ENCODE peak calls at places on chromosomes 1 and 21, in four cellular contexts. F is A549, B is HepG2, X is K562. K is an unnamed sample.

GRCh38 chr1:170662561-170662971 is 1.4 kb upstream of the PRRX1 start:
- DNase-seq in F (no peak), B (no peak), X (no peak), K (no peak)

GRCh38 chr1:51642739-51643142 is 25.8 kb downstream of the OSBPL9 start:
- DNase-seq in F (no peak), B (no peak), X (no peak), K (no peak)

GRCh38 chr1:29706936-29707335 is 470.6 kb downstream of the PTPRU start:
- DNase-seq in F (peak), B (no peak), X (peak), K (peak)

GRCh38 chr1:160669276-160669675 is 22.4 kb upstream of the SLAMF1 start:
- DNase-seq in F (no peak), B (no peak), X (no peak), K (no peak)

GRCh38 chr1:232011961-232012360 is 385.4 kb downstream of the DISC1 start:
- DNase-seq in F (no peak), B (no peak), X (no peak), K (no peak)

GRCh38 chr21:42766756-42767560 is 112.4 kb downstream of the WDR4 start:
- DNase-seq in F (no peak), B (no peak), X (no peak), K (no peak)

GRCh38 chr1:36871146-36871971 is 163.0 kb downstream of the GRIK3 start:
- DNase-seq in F (no peak), B (no peak), X (no peak), K (no peak)

GRCh38 chr1:205454903-205455335 is 926 bp downstream of the BLACAT1 start:
- DNase-seq in F (no peak), B (no peak), X (no peak), K (peak)

GRCh38 chr1:179824265-179824664 is 53.3 kb downstream of the TOR1AIP2 start:
- DNase-seq in F (no peak), B (no peak), X (no peak), K (no peak)

GRCh38 chr1:55519937-55520683 is 304.9 kb upstream of the USP24 start:
- DNase-seq in F (no peak), B (no peak), X (no peak), K (no peak)

GRCh38 chr21:29673096-29673610 is 266.6 kb downstream of the GRIK1 start:
- DNase-seq in F (no peak), B (no peak), X (no peak), K (no peak)

GRCh38 chr1:62401034-62401433 is 35.8 kb upstream of the USP1 start:
- DNase-seq in F (no peak), B (no peak), X (no peak), K (no peak)

GRCh38 chr1:102776074-102776473 is 332.2 kb downstream of the COL11A1 start:
- DNase-seq in F (no peak), B (no peak), X (no peak), K (peak)

GRCh38 chr1:174160603-174161002 is 1.3 kb downstream of the RABGAP1L start:
- DNase-seq in F (no peak), B (no peak), X (no peak), K (no peak)

GRCh38 chr21:34890724-34891609 is 158.1 kb downstream of the RUNX1 start:
- DNase-seq in F (no peak), B (no peak), X (no peak), K (peak)

GRCh38 chr1:189206617-189207016 is 1271.0 kb downstream of the BRINP3 start:
- DNase-seq in F (no peak), B (no peak), X (no peak), K (no peak)

GRCh38 chr1:43464840-43465693 is 11.3 kb upstream of the HYI start:
- DNase-seq in F (no peak), B (peak), X (no peak), K (no peak)

GRCh38 chr21:45383615-45384201 is 21.3 kb upstream of the COL18A1 start:
- DNase-seq in F (no peak), B (no peak), X (no peak), K (peak)

GRCh38 chr1:245690153-245690552 is 535.4 kb downstream of the KIF26B start:
- DNase-seq in F (no peak), B (no peak), X (no peak), K (no peak)

DNA sequence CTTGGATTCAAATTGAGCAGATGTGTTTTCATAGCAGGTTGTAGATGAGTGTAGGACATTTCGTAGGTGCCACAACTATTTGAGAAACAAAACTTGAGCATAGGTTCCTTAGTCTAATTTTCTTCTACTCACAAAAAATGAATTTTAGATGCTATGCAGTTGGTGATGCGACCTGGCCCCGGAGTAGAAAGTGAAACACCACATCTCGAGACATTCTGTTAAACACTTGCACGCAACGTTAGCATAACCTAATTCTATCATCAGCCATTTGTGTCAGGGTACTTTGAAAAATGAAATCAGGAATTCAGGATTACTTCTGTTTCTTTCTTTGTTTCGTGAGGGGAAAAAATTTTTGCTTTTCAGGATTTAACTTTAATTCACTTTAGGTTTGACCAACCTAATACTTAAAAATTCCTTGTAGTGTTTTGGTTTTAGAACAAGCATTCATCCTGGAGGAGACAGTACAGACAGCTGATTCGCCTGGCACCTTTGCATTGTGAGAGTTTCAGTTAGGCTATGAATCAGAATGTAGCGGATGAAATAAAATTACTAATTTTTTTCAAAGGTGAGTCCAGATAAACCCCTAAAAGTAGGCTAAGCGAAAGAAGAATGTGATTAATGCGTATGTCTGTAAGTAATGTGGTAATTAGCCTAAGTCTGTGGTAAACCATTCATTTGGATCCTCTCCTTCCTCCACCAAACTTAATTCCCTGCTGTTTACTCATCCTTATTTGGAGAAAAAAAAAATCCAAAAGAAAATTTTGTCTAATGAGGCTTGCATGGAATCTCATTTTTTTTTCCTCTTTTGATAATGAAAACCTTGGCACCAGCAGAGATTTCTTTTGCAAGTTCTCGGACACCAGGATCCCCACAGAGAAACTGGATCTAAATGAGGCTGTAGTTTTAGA is 44.9 kb downstream of the MAP3K21 start:
- DNase-seq in F (no peak), B (no peak), X (no peak), K (no peak)
- TF ChIP-seq NR3C1 in F (no peak), B (no peak), X (no peak), K (no peak)

DNA sequence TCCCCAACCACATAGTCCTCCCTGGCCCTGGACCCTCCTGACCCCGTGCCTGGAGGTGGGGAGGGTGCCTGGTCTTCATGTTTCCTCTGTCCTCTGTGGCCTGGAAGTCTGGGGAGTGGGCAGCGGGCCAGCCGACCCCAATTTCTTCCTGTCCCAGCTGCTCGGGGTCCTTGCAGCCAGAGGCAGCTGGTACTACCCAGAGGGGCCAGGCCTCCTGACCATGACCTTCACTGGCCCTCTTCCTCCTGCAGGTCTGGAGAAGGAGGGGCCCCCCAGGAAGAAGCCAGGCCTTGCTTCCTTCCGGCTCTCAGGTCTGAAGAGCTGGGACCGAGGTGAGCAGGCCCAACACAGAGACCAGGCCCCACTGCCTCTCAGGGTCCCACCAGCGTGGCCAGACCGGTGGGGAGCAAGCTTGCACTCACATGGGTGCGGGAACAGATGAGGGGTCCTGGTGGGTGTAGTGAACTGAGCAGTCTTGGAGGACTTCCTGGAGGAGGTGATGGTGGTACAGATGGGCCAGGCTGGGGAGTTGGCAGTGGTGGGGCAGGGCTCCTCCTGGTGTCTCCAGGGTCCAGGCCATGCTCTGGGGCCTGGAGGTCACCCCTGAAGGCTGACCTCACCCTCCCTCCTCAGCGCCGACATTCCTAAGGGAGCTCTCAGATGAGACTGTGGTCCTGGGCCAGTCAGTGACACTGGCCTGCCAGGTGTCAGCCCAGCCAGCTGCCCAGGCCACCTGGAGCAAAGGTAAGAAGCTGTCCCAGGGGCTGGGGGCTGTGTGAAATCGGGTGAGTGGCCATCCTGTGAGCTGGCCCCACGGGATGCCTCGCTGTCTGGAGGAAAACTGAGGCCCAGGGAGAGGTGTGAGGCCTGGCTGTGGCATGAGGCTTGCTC is 32.7 kb downstream of the TRIM11 start:
- DNase-seq in F (no peak), B (no peak), X (no peak), K (no peak)
- TF ChIP-seq NR3C1 in F (no peak), B (no peak), X (no peak), K (no peak)

GRCh38 chr1:64925594-64925993 is 40.8 kb downstream of the JAK1 start:
- DNase-seq in F (no peak), B (no peak), X (no peak), K (no peak)

GRCh38 chr1:64923294-64923718 is 43.0 kb downstream of the JAK1 start:
- DNase-seq in F (no peak), B (no peak), X (no peak), K (no peak)

GRCh38 chr1:64921761-64922160 is 44.6 kb downstream of the JAK1 start:
- DNase-seq in F (no peak), B (peak), X (no peak), K (no peak)

GRCh38 chr1:64920936-64921589 is 45.3 kb downstream of the JAK1 start:
- DNase-seq in F (no peak), B (no peak), X (no peak), K (no peak)

GRCh38 chr1:64922336-64922735 is 44.0 kb downstream of the JAK1 start:
- DNase-seq in F (no peak), B (no peak), X (no peak), K (no peak)
- TF ChIP-seq NR3C1 in F (no peak), B (no peak), X (no peak), K (no peak)

DNA sequence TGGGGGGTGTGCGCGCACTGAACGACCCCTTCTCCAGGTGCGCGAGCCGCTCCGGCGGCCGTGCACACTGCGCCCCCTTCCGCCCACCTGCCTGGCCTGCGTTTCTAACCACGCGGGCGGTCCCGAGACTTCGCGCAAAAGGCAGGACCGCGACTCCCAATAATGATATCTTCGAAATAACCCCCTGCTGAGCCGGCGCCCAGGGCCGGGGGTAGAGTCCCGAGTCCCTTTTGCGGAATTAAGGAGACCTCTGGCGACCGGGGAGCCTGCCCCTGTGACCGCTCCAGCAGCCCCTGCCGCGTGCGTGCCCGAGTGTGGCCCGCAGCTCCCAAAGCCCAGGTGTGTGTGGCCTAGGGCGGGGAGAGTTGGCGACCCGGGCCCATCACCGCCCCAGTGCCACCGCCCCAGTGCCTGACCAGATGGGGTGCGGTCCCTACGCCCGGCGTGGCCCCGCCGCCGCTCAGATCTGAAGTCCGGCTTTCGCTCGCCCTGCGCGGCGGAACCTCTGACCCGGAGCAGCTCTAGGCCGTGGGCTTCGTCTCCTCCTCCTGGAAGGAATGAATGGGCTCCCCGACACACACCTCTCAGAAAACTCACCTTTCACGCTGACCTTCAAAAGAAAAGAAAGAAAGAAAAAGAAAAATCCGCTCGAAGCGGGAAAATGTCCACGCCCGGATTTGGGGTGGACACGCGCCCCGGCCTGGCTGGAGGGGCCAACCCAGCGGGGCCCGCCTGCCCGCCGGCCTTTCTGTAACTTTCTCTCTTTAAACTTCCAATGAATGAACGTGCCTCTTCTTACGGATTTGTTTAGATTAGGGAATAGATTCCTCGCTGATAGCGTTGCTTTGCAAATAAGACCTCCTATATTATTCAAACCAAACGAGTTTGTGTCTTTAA is 5.5 kb upstream of the SIM2 start:
- DNase-seq in F (no peak), B (no peak), X (no peak), K (peak)
- TF ChIP-seq NR3C1 in F (no peak), B (no peak), X (no peak), K (no peak)

GRCh38 chr1:119160851-119161250 is 20.4 kb upstream of the WARS2 start:
- DNase-seq in F (no peak), B (no peak), X (peak), K (no peak)

GRCh38 chr1:119163396-119163795 is 22.9 kb upstream of the WARS2 start:
- DNase-seq in F (no peak), B (no peak), X (no peak), K (no peak)

GRCh38 chr1:119159963-119160362 is 19.5 kb upstream of the WARS2 start:
- DNase-seq in F (no peak), B (no peak), X (peak), K (no peak)

GRCh38 chr1:119160435-119160834 is 20.0 kb upstream of the WARS2 start:
- DNase-seq in F (no peak), B (no peak), X (peak), K (no peak)

DNA sequence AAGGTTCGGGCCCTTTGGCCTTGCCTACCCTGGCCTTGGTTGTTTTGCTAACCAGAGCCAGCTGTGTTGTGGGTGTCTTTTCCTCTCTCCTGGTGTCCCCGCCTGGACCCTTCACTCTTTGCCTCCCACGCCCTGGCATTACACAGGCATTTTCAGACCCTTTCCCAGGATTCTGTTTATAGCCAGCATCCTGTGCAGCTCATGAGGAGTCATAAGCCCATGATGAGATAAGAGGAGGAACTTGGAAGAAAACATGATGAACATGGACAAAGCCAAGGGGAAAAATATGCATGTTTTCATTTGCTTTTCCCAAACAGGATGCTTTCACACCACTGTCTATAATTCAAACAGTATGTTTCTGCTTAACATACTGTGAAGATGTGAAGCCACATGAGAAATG is 18.6 kb upstream of the WARS2 start:
- DNase-seq in F (no peak), B (no peak), X (no peak), K (no peak)
- TF ChIP-seq NR3C1 in F (no peak), B (no peak), X (no peak), K (no peak)

GRCh38 chr1:7425229-7425628 is 345.9 kb upstream of the VAMP3 start:
- DNase-seq in F (no peak), B (no peak), X (no peak), K (no peak)

GRCh38 chr1:7424352-7424890 is 346.7 kb upstream of the VAMP3 start:
- DNase-seq in F (no peak), B (no peak), X (no peak), K (no peak)

GRCh38 chr1:7427901-7428300 is 343.2 kb upstream of the VAMP3 start:
- DNase-seq in F (no peak), B (no peak), X (no peak), K (no peak)

GRCh38 chr1:7427066-7427465 is 344.0 kb upstream of the VAMP3 start:
- DNase-seq in F (no peak), B (no peak), X (no peak), K (no peak)

DNA sequence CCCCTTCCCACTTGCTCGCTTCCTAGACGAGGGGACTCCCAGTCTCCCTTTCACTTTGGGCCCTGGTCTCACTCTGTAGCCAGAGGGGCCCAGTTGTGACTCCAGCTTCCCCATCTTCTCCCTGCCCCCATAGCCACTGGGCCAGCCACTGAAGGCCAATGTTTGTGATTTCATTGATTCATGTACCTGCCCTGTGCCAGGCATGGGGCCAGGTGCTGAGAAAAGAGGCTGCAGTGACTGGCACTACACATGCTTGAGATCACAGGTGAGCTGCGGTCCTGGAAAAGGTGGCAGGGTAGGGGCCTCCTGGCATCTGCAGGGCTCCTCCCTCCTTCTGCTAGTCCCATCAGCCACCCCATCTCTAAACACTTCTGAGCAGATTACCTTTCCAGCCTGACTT is 345.3 kb upstream of the VAMP3 start:
- DNase-seq in F (no peak), B (no peak), X (no peak), K (no peak)
- TF ChIP-seq NR3C1 in F (no peak), B (no peak), X (no peak), K (no peak)